ENCODE peak calls at places on chromosome 18, in four cellular contexts. C is WTC11, U is GM12878, O is K562. G is an unnamed sample.
A peak's percentile ranks its signal among the peaks of the same experiment; 100 is the strongest.

GRCh38 chr18:37564796-37565137 is 831 bp downstream of the CELF4 start:
- DNase-seq in C (peak; percentile 90), U (no peak), O (peak; percentile 41), G (no peak)

GRCh38 chr18:33470229-33470628 is 29.7 kb upstream of the CCDC178 start:
- DNase-seq in C (no peak), U (no peak), O (no peak), G (no peak)

GRCh38 chr18:63342206-63342605 is 22.6 kb upstream of the BCL2 start:
- DNase-seq in C (peak; percentile 58), U (no peak), O (peak; percentile 56), G (no peak)

GRCh38 chr18:10792181-10792580 is 266.4 kb downstream of the NAPG start:
- DNase-seq in C (no peak), U (no peak), O (no peak), G (no peak)

GRCh38 chr18:21996261-21996892 is 173.0 kb upstream of the GATA6 start:
- DNase-seq in C (no peak), U (no peak), O (no peak), G (peak; percentile 23)

GRCh38 chr18:44635546-44635945 is 45.1 kb upstream of the SETBP1 start:
- DNase-seq in C (no peak), U (no peak), O (no peak), G (no peak)

GRCh38 chr18:76356666-76357065 is 138.4 kb downstream of the ZNF516 start:
- DNase-seq in C (no peak), U (no peak), O (no peak), G (no peak)

GRCh38 chr18:76493213-76494107 is 1.6 kb downstream of the ZNF516 start:
- DNase-seq in C (no peak), U (no peak), O (peak; percentile 8), G (peak; percentile 82)

GRCh38 chr18:44627245-44627644 is 53.4 kb upstream of the SETBP1 start:
- DNase-seq in C (no peak), U (no peak), O (no peak), G (no peak)

GRCh38 chr18:10488022-10488421 is 33.6 kb downstream of the APCDD1 start:
- DNase-seq in C (no peak), U (no peak), O (no peak), G (no peak)

GRCh38 chr18:36302676-36303075 is 5.2 kb downstream of the FHOD3 start:
- DNase-seq in C (no peak), U (no peak), O (no peak), G (no peak)

GRCh38 chr18:5967666-5968065 is 72.3 kb upstream of the TMEM200C start:
- DNase-seq in C (no peak), U (no peak), O (no peak), G (no peak)

GRCh38 chr18:74524097-74524496 is 10.2 kb upstream of the CNDP1 start:
- DNase-seq in C (no peak), U (no peak), O (no peak), G (no peak)

GRCh38 chr18:79332601-79333000 is 63.1 kb upstream of the NFATC1 start:
- DNase-seq in C (no peak), U (no peak), O (no peak), G (no peak)

GRCh38 chr18:80009661-80010550 is 21.5 kb upstream of the TXNL4A start:
- DNase-seq in C (no peak), U (no peak), O (peak; percentile 61), G (no peak)

GRCh38 chr18:62183578-62184195 is 3.2 kb downstream of the PIGN start:
- DNase-seq in C (no peak), U (no peak), O (peak; percentile 52), G (peak; percentile 44)

GRCh38 chr18:35413163-35413511 is 36.0 kb upstream of the ZNF396 start:
- DNase-seq in C (no peak), U (no peak), O (no peak), G (no peak)

GRCh38 chr18:60794802-60795201 is 422.2 kb upstream of the MC4R start:
- DNase-seq in C (no peak), U (no peak), O (no peak), G (no peak)

GRCh38 chr18:6039055-6039454 is 143.7 kb upstream of the TMEM200C start:
- DNase-seq in C (no peak), U (no peak), O (no peak), G (no peak)

GRCh38 chr18:67583621-67584020 is 67.1 kb upstream of the DSEL start:
- DNase-seq in C (no peak), U (no peak), O (no peak), G (no peak)

GRCh38 chr18:74242451-74243096 is 49.2 kb downstream of the CYB5A start:
- DNase-seq in C (no peak), U (no peak), O (peak; percentile 85), G (peak; percentile 65)

GRCh38 chr18:31611511-31611910 is 19.8 kb downstream of the TTR start:
- DNase-seq in C (no peak), U (no peak), O (no peak), G (no peak)

GRCh38 chr18:77530732-77531131 is 281.1 kb downstream of the GALR1 start:
- DNase-seq in C (no peak), U (no peak), O (no peak), G (no peak)

GRCh38 chr18:73214970-73215369 is 347.2 kb upstream of the NETO1 start:
- DNase-seq in C (no peak), U (no peak), O (no peak), G (no peak)

GRCh38 chr18:48032876-48033769 is 102.7 kb upstream of the SMAD2 start:
- DNase-seq in C (no peak), U (no peak), O (no peak), G (no peak)

GRCh38 chr18:12921178-12921577 is 26.6 kb upstream of the SEH1L start:
- DNase-seq in C (no peak), U (peak; percentile 36), O (no peak), G (peak; percentile 10)

GRCh38 chr18:21722687-21723086 is 17.9 kb upstream of the MIB1 start:
- DNase-seq in C (no peak), U (no peak), O (no peak), G (no peak)

GRCh38 chr18:6741290-6741689 is 11.8 kb downstream of the ARHGAP28 start:
- DNase-seq in C (no peak), U (no peak), O (peak; percentile 23), G (no peak)

DNA sequence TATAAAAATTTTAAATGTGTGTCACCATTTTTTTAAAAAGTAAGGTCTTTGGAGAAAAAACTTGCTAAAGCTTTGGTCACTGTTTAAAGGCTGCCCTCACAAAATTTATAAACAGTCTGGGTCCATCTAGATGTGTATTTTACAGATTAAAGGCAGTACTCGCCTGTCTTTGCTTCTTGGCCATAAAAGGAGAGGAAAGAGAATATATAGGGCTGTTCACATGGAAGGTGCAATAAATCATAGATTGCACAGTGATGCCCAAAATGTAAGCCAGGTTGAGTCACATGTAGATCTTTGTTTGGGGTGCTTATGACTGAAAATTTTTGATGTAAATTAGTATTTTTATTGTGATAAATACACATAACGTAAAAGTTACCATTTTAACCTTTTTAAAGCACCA is 55.6 kb downstream of the MTCL1 start:
- DNase-seq in C (no peak), U (no peak), O (no peak), G (no peak)
- TF ChIP-seq CREM in C (no peak), U (no peak), O (no peak), G (no peak)

DNA sequence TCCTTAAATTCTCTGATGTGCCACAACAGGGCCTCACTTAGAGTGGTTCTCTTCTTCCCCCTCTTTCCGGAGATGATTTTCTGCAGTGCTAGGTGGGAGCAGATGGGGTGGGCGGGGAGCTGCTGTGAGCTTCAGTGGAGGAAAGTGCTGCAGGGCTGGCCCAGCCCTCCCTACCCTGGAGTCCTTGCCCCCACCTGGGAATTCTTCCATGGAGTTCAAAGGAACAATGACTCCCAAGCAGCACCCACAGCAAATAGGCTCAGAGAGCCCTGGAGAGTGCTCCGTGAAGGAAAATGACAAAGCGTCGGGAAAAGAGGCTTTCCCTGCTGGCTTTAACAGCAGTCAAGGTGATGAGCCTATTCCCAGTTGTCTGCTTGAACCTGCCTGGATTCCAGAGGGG is 28.8 kb downstream of the LOXHD1 start:
- DNase-seq in C (no peak), U (no peak), O (no peak), G (no peak)
- TF ChIP-seq CREM in C (no peak), U (no peak), O (no peak), G (no peak)

DNA sequence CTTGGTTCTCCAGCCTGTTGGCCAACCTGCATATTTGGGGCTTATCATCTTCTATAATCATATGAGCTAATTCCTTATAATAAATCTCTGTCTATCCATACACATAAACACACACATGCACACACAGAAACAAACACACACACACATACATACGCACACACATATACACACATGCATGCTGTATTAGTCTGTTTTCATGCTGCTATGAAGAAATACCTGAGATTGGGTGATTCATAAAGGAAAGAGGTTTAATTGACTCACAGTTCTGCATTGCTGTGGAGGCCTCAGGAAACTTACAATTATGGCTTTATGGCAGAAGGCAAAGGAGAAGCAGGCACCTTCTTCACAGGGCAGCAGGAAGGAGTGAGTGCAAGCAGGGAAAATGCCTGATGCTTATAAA is 707.4 kb upstream of the CDH2 start:
- DNase-seq in C (no peak), U (no peak), O (no peak), G (no peak)
- TF ChIP-seq CREM in C (no peak), U (no peak), O (no peak), G (no peak)

DNA sequence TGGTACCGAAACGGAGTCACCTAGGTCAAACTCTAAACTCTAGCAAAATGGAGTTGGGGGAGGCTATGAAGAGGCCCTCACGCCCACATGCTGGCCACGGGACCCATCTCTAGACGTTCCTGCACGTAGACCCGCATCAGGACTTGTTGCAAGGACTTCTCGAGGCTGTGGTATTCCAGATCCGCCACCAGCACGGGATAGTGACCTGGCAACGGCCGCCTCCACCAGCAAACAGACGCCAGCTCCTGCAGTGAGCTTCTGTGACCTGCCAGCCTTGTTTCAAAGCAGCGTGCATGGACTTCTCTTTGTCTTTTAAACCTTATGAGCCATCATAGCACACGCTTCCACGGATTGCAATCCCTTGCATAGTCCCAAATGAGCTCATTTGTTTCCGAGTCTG is 40.3 kb upstream of the RALBP1 start:
- DNase-seq in C (no peak), U (no peak), O (no peak), G (no peak)
- TF ChIP-seq CREM in C (no peak), U (no peak), O (no peak), G (no peak)

GRCh38 chr18:56199580-56200320 is 438.6 kb downstream of the TXNL1 start:
- DNase-seq in C (no peak), U (no peak), O (no peak), G (no peak)
- TF ChIP-seq CREM in C (no peak), U (no peak), O (no peak), G (no peak)

GRCh38 chr18:58682429-58683069 is 11.3 kb downstream of the MALT1 start:
- DNase-seq in C (no peak), U (no peak), O (no peak), G (peak; percentile 68)
- TF ChIP-seq CREM in C (no peak), U (no peak), O (no peak), G (no peak)

GRCh38 chr18:70021043-70021442 is 73.4 kb upstream of the CD226 start:
- DNase-seq in C (no peak), U (no peak), O (no peak), G (peak; percentile 58)
- TF ChIP-seq CREM in C (no peak), U (no peak), O (no peak), G (no peak)

DNA sequence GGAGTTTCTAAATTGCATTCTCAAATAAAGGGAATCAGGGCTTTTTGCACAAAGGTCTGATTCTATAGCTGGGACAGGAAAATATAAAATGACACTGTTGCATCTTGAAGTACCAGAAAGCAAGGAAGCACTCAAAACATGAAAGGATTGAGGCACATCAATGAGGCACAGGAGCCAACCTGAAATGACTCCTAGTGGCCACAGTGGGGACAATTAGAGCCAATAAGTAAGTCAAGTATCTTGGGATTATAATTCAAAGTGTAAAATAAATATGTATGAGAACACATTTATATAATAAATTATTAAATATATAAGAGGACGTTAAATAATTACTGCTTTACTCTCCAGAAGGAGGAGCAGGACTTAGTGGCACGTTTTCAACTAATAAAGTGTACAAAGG is 1259.5 kb upstream of the CDH2 start:
- DNase-seq in C (no peak), U (no peak), O (no peak), G (no peak)
- TF ChIP-seq CREM in C (no peak), U (no peak), O (no peak), G (no peak)

GRCh38 chr18:24112874-24113615 is 25.8 kb upstream of the CABYR start:
- DNase-seq in C (no peak), U (no peak), O (no peak), G (peak; percentile 87)
- TF ChIP-seq CREM in C (no peak), U (no peak), O (no peak), G (no peak)